ENCODE peak calls at places on chromosome 9, in nine cellular contexts. S is GM12865; U is H9; J is brain microvascular endothelial cell; F is A549; Q is RWPE2; D is lower lobe of right lung; C is natural killer cell; I is CD4-positive, alpha-beta T cell. G is an unnamed sample.

GRCh38 chr9:105978336-105978735 is 284.0 kb downstream of the TMEM38B start:
- DNase-seq in S (no peak), U (no peak), J (no peak), F (no peak), Q (no peak), D (no peak), C (no peak), I (no peak), G (no peak)

GRCh38 chr9:77744877-77745435 is 96.8 kb upstream of the GNA14 start:
- DNase-seq in S (no peak), U (no peak), J (no peak), F (no peak), Q (no peak), D (no peak), C (no peak), I (no peak), G (no peak)

GRCh38 chr9:19431361-19432171 is 22.8 kb downstream of the ACER2 start:
- DNase-seq in S (no peak), U (no peak), J (no peak), F (no peak), Q (no peak), D (no peak), C (no peak), I (no peak), G (no peak)

GRCh38 chr9:124660341-124660801 is 110.7 kb downstream of the NR6A1 start:
- DNase-seq in S (peak), U (peak), J (peak), F (no peak), Q (no peak), D (no peak), C (no peak), I (no peak), G (no peak)

GRCh38 chr9:18791074-18791473 is 241.9 kb downstream of the SAXO1 start:
- DNase-seq in S (peak), U (peak), J (peak), F (no peak), Q (no peak), D (no peak), C (no peak), I (no peak), G (no peak)

GRCh38 chr9:87336914-87337333 is 160.7 kb upstream of the DAPK1 start:
- DNase-seq in S (peak), U (no peak), J (peak), F (peak), Q (no peak), D (no peak), C (no peak), I (no peak), G (no peak)

GRCh38 chr9:35071814-35072460 is 488 bp downstream of the VCP start:
- DNase-seq in S (peak), U (peak), J (peak), F (peak), Q (peak), D (peak), C (peak), I (peak), G (no peak)

GRCh38 chr9:124613849-124614248 is 106.7 kb upstream of the NR5A1 start:
- DNase-seq in S (no peak), U (no peak), J (no peak), F (no peak), Q (no peak), D (no peak), C (no peak), I (no peak), G (no peak)

GRCh38 chr9:129126789-129127618 is 15.8 kb downstream of the PTPA start:
- DNase-seq in S (no peak), U (peak), J (no peak), F (no peak), Q (no peak), D (no peak), C (no peak), I (no peak), G (no peak)

GRCh38 chr9:129487307-129487657 is 133.6 kb downstream of the C9orf50 start:
- DNase-seq in S (no peak), U (no peak), J (no peak), F (no peak), Q (no peak), D (no peak), C (no peak), I (no peak), G (no peak)

GRCh38 chr9:104941597-104941996 is 13.6 kb upstream of the ABCA1 start:
- DNase-seq in S (no peak), U (no peak), J (no peak), F (no peak), Q (no peak), D (no peak), C (no peak), I (no peak), G (no peak)

GRCh38 chr9:99253772-99254431 is 31.8 kb downstream of the SEC61B start:
- DNase-seq in S (peak), U (no peak), J (no peak), F (no peak), Q (no peak), D (no peak), C (peak), I (peak), G (no peak)

GRCh38 chr9:35756275-35756742 is 2.2 kb upstream of the MSMP start:
- DNase-seq in S (no peak), U (no peak), J (no peak), F (no peak), Q (no peak), D (peak), C (peak), I (peak), G (no peak)

GRCh38 chr9:4141201-4141750 is 158.6 kb downstream of the GLIS3 start:
- DNase-seq in S (no peak), U (no peak), J (no peak), F (no peak), Q (no peak), D (no peak), C (no peak), I (no peak), G (no peak)

GRCh38 chr9:5617749-5618148 is 11.2 kb upstream of the RIC1 start:
- DNase-seq in S (peak), U (no peak), J (no peak), F (no peak), Q (no peak), D (no peak), C (no peak), I (no peak), G (no peak)

GRCh38 chr9:128886211-128886826 is 4.4 kb downstream of the LRRC8A start:
- DNase-seq in S (no peak), U (no peak), J (no peak), F (no peak), Q (no peak), D (no peak), C (no peak), I (no peak), G (no peak)

GRCh38 chr9:2676466-2676865 is 40.8 kb upstream of the KCNV2 start:
- DNase-seq in S (no peak), U (no peak), J (no peak), F (no peak), Q (no peak), D (no peak), C (no peak), I (no peak), G (no peak)

GRCh38 chr9:110753734-110754231 is 85.2 kb downstream of the MUSK start:
- DNase-seq in S (no peak), U (no peak), J (no peak), F (no peak), Q (no peak), D (no peak), C (no peak), I (no peak), G (no peak)

GRCh38 chr9:123509646-123510045 is 153.6 kb downstream of the CRB2 start:
- DNase-seq in S (no peak), U (no peak), J (no peak), F (no peak), Q (no peak), D (no peak), C (no peak), I (no peak), G (no peak)

GRCh38 chr9:134544388-134545212 is 97.0 kb upstream of the COL5A1 start:
- DNase-seq in S (no peak), U (peak), J (peak), F (peak), Q (no peak), D (no peak), C (no peak), I (no peak), G (peak)

GRCh38 chr9:120845255-120845654 is 2.5 kb upstream of the PSMD5 start:
- DNase-seq in S (no peak), U (no peak), J (no peak), F (no peak), Q (no peak), D (no peak), C (no peak), I (no peak), G (no peak)

GRCh38 chr9:125995706-125996105 is 248.5 kb downstream of the PBX3 start:
- DNase-seq in S (no peak), U (no peak), J (no peak), F (no peak), Q (no peak), D (peak), C (no peak), I (no peak), G (peak)

GRCh38 chr9:87609002-87609401 is 111.3 kb downstream of the DAPK1 start:
- DNase-seq in S (no peak), U (no peak), J (no peak), F (no peak), Q (no peak), D (no peak), C (no peak), I (no peak), G (no peak)

GRCh38 chr9:121599186-121599871 is 52.1 kb upstream of the DAB2IP start:
- DNase-seq in S (no peak), U (peak), J (no peak), F (peak), Q (no peak), D (peak), C (no peak), I (no peak), G (no peak)

GRCh38 chr9:76512826-76513225 is 53.8 kb downstream of the GCNT1 start:
- DNase-seq in S (no peak), U (no peak), J (peak), F (no peak), Q (no peak), D (no peak), C (no peak), I (no peak), G (no peak)

GRCh38 chr9:118961857-118962256 is 407.4 kb downstream of the BRINP1 start:
- DNase-seq in S (no peak), U (peak), J (peak), F (peak), Q (no peak), D (no peak), C (no peak), I (no peak), G (no peak)

GRCh38 chr9:120366646-120367019 is 213.3 kb downstream of the CDK5RAP2 start:
- DNase-seq in S (no peak), U (peak), J (peak), F (peak), Q (no peak), D (no peak), C (no peak), I (no peak), G (no peak)

GRCh38 chr9:125591888-125592287 is 115.1 kb downstream of the MAPKAP1 start:
- DNase-seq in S (no peak), U (no peak), J (no peak), F (no peak), Q (no peak), D (no peak), C (no peak), I (no peak), G (no peak)

GRCh38 chr9:6197330-6197729 is 18.3 kb upstream of the IL33 start:
- DNase-seq in S (peak), U (peak), J (peak), F (no peak), Q (no peak), D (no peak), C (no peak), I (no peak), G (no peak)

GRCh38 chr9:18495065-18495464 is 21.1 kb downstream of the ADAMTSL1 start:
- DNase-seq in S (no peak), U (no peak), J (no peak), F (no peak), Q (no peak), D (no peak), C (no peak), I (no peak), G (no peak)

GRCh38 chr9:87109851-87110250 is 162.5 kb upstream of the GAS1 start:
- DNase-seq in S (no peak), U (no peak), J (peak), F (no peak), Q (no peak), D (no peak), C (no peak), I (no peak), G (no peak)

GRCh38 chr9:114282507-114282906 is 40.4 kb upstream of the ORM1 start:
- DNase-seq in S (no peak), U (no peak), J (no peak), F (no peak), Q (peak), D (peak), C (no peak), I (no peak), G (no peak)

GRCh38 chr9:35954942-35955546 is 2.9 kb downstream of the OR2S2 start:
- DNase-seq in S (peak), U (peak), J (peak), F (peak), Q (no peak), D (no peak), C (no peak), I (peak), G (no peak)

GRCh38 chr9:124471761-124472160 is 21.5 kb downstream of the ADGRD2 start:
- DNase-seq in S (no peak), U (no peak), J (no peak), F (no peak), Q (no peak), D (no peak), C (no peak), I (no peak), G (no peak)

GRCh38 chr9:134635431-134636141 is 6.0 kb upstream of the COL5A1 start:
- DNase-seq in S (no peak), U (no peak), J (no peak), F (no peak), Q (peak), D (peak), C (no peak), I (no peak), G (peak)

GRCh38 chr9:105385372-105385985 is 62.4 kb upstream of the FSD1L start:
- DNase-seq in S (peak), U (no peak), J (no peak), F (no peak), Q (no peak), D (no peak), C (no peak), I (no peak), G (no peak)

GRCh38 chr9:5425006-5425628 is 12.6 kb downstream of the PLGRKT start:
- DNase-seq in S (peak), U (no peak), J (no peak), F (peak), Q (no peak), D (no peak), C (no peak), I (no peak), G (no peak)

GRCh38 chr9:73683862-73684591 is 532.4 kb downstream of the ANXA1 start:
- DNase-seq in S (peak), U (peak), J (peak), F (no peak), Q (peak), D (no peak), C (no peak), I (no peak), G (no peak)

DNA sequence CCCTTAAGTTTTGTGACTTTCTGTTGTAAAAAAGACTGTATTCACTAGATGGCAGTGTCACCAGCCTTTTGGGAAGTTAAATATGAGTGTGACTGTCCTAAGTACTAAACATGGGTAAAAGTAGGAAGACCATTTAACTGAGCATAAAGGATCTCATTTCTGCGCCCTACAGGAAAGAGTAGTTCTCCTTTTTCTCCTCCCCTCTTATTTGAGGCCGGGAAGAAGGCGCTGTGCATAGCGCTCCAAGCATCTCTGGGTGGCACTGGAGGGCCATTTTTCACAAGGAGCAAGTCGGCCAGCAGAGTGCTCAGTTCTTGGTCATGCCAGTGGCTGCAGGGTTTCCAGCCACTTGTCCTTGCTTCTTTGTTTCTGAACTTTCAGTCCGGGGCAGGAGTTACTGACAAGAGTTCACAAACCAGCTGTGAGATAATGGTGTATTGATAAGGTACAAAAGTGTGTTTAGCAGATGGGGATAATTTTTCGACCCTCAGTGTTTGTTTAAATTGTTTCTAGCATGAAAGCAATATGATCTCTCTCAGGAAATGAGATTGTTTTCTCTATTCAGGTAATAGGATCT is 227.6 kb upstream of the DMRT1 start:
- DNase-seq in S (peak), U (peak), J (peak), F (peak), Q (peak), D (peak), C (peak), I (no peak), G (no peak)
- TF ChIP-seq CTCF in S (peak), U (peak), J (peak), F (peak), Q (peak), D (peak), C (peak), I (peak), G (peak)

GRCh38 chr9:133102190-133103021 is 18.6 kb downstream of the RALGDS start:
- DNase-seq in S (no peak), U (no peak), J (no peak), F (no peak), Q (peak), D (peak), C (no peak), I (no peak), G (peak)
- TF ChIP-seq CTCF in S (no peak), U (no peak), J (no peak), F (no peak), Q (no peak), D (no peak), C (no peak), I (no peak), G (no peak)

DNA sequence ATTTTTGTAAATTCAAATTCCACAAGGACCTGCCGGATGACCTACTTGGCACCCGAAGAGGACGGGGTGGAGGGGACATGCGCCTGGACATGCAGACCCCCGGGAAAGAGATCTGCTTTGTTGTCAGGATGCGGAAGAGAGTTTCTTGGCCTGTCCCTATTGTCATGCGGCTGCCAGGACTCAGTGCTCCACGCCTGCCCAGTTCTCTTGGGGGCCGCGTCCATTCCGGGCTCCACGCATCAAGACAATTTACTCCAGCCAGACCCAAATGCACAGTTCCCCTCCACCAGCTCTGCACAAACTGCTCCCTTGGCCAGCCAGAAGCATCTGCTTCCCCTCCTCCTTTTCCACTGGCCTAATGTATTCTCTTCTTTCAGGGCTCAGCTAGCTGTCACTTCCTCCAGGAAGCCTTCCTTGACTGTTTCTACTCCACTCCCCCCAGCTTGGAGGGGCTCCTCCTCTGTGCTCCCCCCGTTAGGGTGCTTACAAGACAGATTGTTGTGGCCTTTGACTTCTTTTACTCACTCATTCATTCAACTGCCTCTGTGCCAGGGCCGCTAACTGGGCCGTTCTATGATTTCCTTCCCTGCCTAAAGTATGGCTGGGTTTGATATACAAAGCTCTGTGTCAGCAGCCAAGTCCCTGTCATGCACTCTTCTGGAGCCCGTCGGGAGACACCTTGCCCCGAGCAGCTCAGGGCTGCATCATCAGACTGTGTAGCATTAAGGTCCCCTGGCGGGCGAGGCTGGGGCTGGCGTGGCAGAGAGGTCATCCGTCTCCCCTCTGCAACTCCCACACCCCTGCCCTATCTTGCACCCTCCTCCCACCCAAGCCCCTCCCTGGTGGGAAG is 6.6 kb downstream of the FIBCD1 start:
- DNase-seq in S (peak), U (peak), J (no peak), F (no peak), Q (no peak), D (no peak), C (no peak), I (no peak), G (no peak)
- TF ChIP-seq CTCF in S (no peak), U (peak), J (no peak), F (no peak), Q (peak), D (no peak), C (no peak), I (no peak), G (peak)

DNA sequence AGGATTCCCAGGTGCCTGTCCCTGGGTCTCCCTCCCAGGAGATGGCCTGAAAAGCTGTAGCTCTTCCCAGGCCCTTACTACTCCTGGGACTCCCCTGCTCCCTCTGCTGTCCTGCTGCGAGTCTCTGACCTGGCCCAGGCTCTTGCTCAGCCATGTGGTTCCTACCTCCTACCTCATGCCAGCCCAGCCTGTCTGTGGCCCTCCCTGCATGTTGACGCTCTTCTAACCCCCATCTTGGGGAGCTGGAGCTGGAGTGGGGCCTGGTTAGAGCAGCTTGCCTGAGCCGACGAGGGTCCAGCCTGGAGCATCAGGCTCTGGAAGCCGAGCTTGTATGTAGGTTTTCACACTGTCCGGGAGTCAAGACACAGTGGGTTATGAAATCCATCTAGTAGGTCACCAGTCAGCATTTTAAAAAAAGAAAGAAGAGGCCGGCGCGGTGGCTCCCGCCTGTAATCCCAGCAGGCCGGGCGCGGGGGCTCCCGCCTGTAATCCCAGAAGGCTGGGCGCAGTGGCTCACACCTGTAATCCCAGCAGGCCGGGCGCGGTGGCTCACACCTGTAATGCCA is 244.4 kb downstream of the FANCC start:
- DNase-seq in S (no peak), U (peak), J (no peak), F (no peak), Q (no peak), D (no peak), C (no peak), I (no peak), G (no peak)
- TF ChIP-seq CTCF in S (no peak), U (peak), J (peak), F (no peak), Q (no peak), D (peak), C (no peak), I (no peak), G (peak)

GRCh38 chr9:88984543-88984883 is 6.8 kb upstream of the S1PR3 start:
- DNase-seq in S (no peak), U (no peak), J (no peak), F (no peak), Q (no peak), D (no peak), C (no peak), I (no peak), G (no peak)
- TF ChIP-seq CTCF in S (no peak), U (no peak), J (no peak), F (no peak), Q (no peak), D (no peak), C (no peak), I (no peak), G (no peak)

DNA sequence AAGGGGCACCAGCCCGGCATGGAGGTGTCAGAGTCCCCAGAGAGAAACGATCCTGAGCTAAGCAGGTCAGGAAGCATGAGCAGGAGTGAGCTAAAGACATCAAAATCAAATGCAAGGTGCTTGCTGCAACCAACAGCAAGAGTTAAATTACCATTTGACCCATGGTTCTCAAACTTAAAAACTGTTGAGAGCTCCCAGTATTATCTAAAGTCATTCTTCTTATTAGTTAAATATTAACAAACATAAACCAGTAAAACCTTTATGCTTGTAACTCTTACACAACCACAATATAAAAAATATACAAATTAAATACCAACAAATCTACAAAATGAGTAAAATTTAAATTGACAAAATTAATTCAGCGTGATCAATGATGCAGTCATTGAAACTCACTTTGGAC is 51.5 kb downstream of the FANCC start:
- DNase-seq in S (no peak), U (no peak), J (no peak), F (no peak), Q (no peak), D (no peak), C (no peak), I (no peak), G (no peak)
- TF ChIP-seq CTCF in S (no peak), U (no peak), J (no peak), F (no peak), Q (no peak), D (no peak), C (no peak), I (no peak), G (no peak)